ENCODE peak calls at places on chromosomes 11 and 22, in seven cellular contexts. R is AG08396; Y is mesenchymal stem cell; D is fibroblast of gingiva; W is small intestine; P is activated T-cell treated with anti-CD3 and anti-CD28 coated beads, Interleukin-2, amount 50 U/mL, for 4 hours; N is GM12865. F is an unnamed sample.

GRCh38 chr11:27241316-27242122 is 121.5 kb downstream of the CCDC34 start:
- DNase-seq in R (peak), Y (peak), D (peak), W (no peak), P (no peak), N (no peak), F (no peak)

GRCh38 chr11:44316388-44317240 is 6.7 kb upstream of the ALX4 start:
- DNase-seq in R (no peak), Y (no peak), D (no peak), W (peak), P (no peak), N (no peak), F (no peak)

GRCh38 chr11:3809624-3809928 is 1.2 kb downstream of the PGAP2 start:
- DNase-seq in R (no peak), Y (no peak), D (no peak), W (no peak), P (no peak), N (no peak), F (no peak)

GRCh38 chr11:13717331-13717730 is 48.9 kb downstream of the FAR1 start:
- DNase-seq in R (peak), Y (peak), D (peak), W (peak), P (no peak), N (no peak), F (no peak)

GRCh38 chr22:48740731-48741405 is 1086.8 kb downstream of the BRD1 start:
- DNase-seq in R (no peak), Y (no peak), D (no peak), W (no peak), P (no peak), N (no peak), F (no peak)

GRCh38 chr11:119432484-119433368 is 9.8 kb upstream of the THY1 start:
- DNase-seq in R (peak), Y (peak), D (peak), W (no peak), P (no peak), N (no peak), F (no peak)

GRCh38 chr11:19275496-19275895 is 34.8 kb upstream of the E2F8 start:
- DNase-seq in R (no peak), Y (no peak), D (no peak), W (no peak), P (no peak), N (no peak), F (no peak)

GRCh38 chr11:68386331-68386978 is 74.1 kb downstream of the LRP5 start:
- DNase-seq in R (no peak), Y (no peak), D (no peak), W (no peak), P (no peak), N (no peak), F (no peak)

GRCh38 chr11:78291754-78292108 is 103.0 kb downstream of the USP35 start:
- DNase-seq in R (no peak), Y (no peak), D (no peak), W (no peak), P (no peak), N (no peak), F (no peak)

GRCh38 chr11:129146196-129146595 is 45.9 kb downstream of the ARHGAP32 start:
- DNase-seq in R (no peak), Y (peak), D (no peak), W (no peak), P (no peak), N (no peak), F (no peak)

GRCh38 chr22:34414467-34415440 is 494.5 kb upstream of the LARGE1 start:
- DNase-seq in R (no peak), Y (no peak), D (no peak), W (peak), P (no peak), N (peak), F (no peak)

GRCh38 chr11:109371444-109372176 is 50.4 kb upstream of the C11orf87 start:
- DNase-seq in R (no peak), Y (no peak), D (no peak), W (no peak), P (no peak), N (no peak), F (no peak)

GRCh38 chr11:24324211-24324610 is 172.6 kb upstream of the LUZP2 start:
- DNase-seq in R (peak), Y (peak), D (no peak), W (no peak), P (no peak), N (no peak), F (no peak)

GRCh38 chr11:17541330-17541885 is 2.8 kb downstream of the USH1C start:
- DNase-seq in R (no peak), Y (no peak), D (no peak), W (peak), P (no peak), N (no peak), F (no peak)

F was measured in occipital lobe.